ENCODE peak calls at places on chromosomes 5 and 9, in five cellular contexts. P, G, N, L and F are unnamed samples.

GRCh38 chr9:23783509-23783908 is 42.5 kb downstream of the ELAVL2 start:
- DNase-seq in L (no peak), G (no peak), P (no peak), N (peak), F (no peak)

GRCh38 chr5:94618029-94618492 is 343 bp downstream of the KIAA0825 start:
- DNase-seq in N (no peak), L (no peak), G (peak), P (peak), F (peak)

GRCh38 chr9:115333671-115334070 is 215.7 kb upstream of the TNC start:
- DNase-seq in L (no peak), P (no peak), G (no peak), N (no peak), F (no peak)

GRCh38 chr5:126938461-126938860 is 91.9 kb downstream of the MARCHF3 start:
- DNase-seq in G (no peak), L (no peak), P (no peak), N (no peak), F (no peak)

GRCh38 chr9:27367922-27368316 is 71.0 kb upstream of the EQTN start:
- DNase-seq in P (no peak), L (no peak), G (no peak), N (no peak), F (no peak)

GRCh38 chr9:131237311-131237710 is 39.0 kb downstream of the FAM78A start:
- DNase-seq in G (no peak), P (no peak), N (no peak), L (no peak), F (no peak)

GRCh38 chr5:151388960-151389359 is 41.6 kb upstream of the SLC36A2 start:
- DNase-seq in G (peak), N (no peak), P (no peak), L (no peak), F (no peak)

GRCh38 chr9:126532019-126532462 is 81.7 kb upstream of the LMX1B start:
- DNase-seq in N (no peak), P (no peak), L (no peak), G (no peak), F (no peak)

GRCh38 chr9:12674961-12675360 is 18.2 kb upstream of the TYRP1 start:
- DNase-seq in P (no peak), G (no peak), N (no peak), L (no peak), F (no peak)

GRCh38 chr5:175032741-175033151 is 308.4 kb downstream of the MSX2 start:
- DNase-seq in G (no peak), P (no peak), L (no peak), N (no peak), F (no peak)

GRCh38 chr5:2805080-2805479 is 53.6 kb upstream of the IRX2 start:
- DNase-seq in L (peak), G (no peak), P (no peak), N (no peak), F (no peak)

GRCh38 chr5:142181096-142181495 is 72.5 kb downstream of the NDFIP1 start:
- DNase-seq in L (no peak), P (no peak), G (no peak), N (no peak), F (no peak)

GRCh38 chr5:142178651-142179050 is 70.1 kb downstream of the NDFIP1 start:
- DNase-seq in L (no peak), N (no peak), G (no peak), P (no peak), F (no peak)

GRCh38 chr5:142181547-142182191 is 73.1 kb downstream of the NDFIP1 start:
- DNase-seq in L (no peak), N (no peak), G (peak), P (no peak), F (no peak)

GRCh38 chr5:142182840-142183239 is 74.3 kb downstream of the NDFIP1 start:
- DNase-seq in L (no peak), G (no peak), N (no peak), P (no peak), F (no peak)

DNA sequence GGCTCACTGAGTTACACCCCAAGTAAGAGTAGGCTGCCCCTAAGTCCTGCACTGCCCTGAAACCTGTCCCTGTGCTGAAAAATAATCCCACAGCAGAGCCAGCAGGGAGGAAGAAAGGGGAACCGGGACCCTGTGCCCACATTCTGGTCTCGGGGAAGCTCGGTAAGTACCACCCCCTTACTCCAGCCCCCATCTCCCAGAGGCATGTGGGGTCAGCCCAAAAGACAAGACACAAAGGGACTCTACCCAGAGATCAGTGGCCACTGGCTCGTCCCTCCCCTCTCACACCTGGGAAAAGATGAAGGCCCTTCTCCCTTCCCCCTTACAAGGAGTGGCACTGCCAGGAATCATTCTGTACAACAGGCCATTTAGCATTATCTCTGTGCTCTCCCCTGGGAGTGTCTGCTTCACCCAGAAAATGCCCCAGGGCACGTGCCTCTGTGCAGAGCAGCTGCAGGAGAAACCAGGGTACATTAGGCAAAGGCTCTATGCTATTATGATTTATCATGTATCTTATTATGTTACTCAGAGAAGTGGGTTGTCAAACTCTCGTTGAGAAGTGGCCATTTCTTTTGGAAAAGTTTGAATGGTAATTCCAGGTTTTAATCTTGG is 71.3 kb downstream of the NDFIP1 start:
- DNase-seq in L (no peak), P (no peak), G (no peak), N (no peak), F (no peak)
- TF ChIP-seq HDAC2 in L (no peak), P (no peak), G (no peak), N (no peak), F (no peak)

DNA sequence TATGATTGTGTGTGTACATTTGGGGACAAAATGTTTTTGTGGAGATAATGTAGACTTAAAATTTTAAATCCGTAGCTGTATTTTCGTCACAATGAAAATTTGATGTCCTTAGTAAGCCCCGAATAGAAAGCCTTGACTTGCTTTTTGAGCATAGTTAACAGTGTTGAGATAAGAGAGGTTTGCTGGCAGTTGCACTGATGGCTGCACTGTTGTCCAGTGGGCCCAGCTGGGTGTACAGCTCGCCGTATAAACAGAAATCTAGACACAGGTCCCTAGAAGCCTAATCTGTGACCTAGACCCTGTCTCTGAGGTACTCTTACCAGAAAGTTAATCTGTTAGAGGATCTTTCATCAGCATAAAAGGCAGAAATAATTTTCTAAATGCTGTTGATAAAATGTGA is 271.3 kb upstream of the DMRT1 start:
- DNase-seq in G (no peak), P (no peak), L (no peak), N (no peak), F (no peak)
- H3K4me2 ChIP-seq in G (no peak), P (no peak), L (no peak), N (no peak), F (no peak)

GRCh38 chr5:117657591-117657990 is 1083.0 kb upstream of the SEMA6A start:
- DNase-seq in N (no peak), G (no peak), L (no peak), P (no peak), F (no peak)
- TF ChIP-seq HDAC2 in N (no peak), G (no peak), L (no peak), P (no peak), F (no peak)

GRCh38 chr5:158874814-158875213 is 224.9 kb downstream of the EBF1 start:
- DNase-seq in N (no peak), P (no peak), L (no peak), G (no peak), F (no peak)

GRCh38 chr5:158875272-158875679 is 224.4 kb downstream of the EBF1 start:
- DNase-seq in P (no peak), G (no peak), N (no peak), L (no peak), F (no peak)

GRCh38 chr5:158873115-158873514 is 226.6 kb downstream of the EBF1 start:
- DNase-seq in N (no peak), P (no peak), G (no peak), L (no peak), F (no peak)

GRCh38 chr5:158876263-158876942 is 223.3 kb downstream of the EBF1 start:
- DNase-seq in L (no peak), P (no peak), G (no peak), N (no peak), F (no peak)

DNA sequence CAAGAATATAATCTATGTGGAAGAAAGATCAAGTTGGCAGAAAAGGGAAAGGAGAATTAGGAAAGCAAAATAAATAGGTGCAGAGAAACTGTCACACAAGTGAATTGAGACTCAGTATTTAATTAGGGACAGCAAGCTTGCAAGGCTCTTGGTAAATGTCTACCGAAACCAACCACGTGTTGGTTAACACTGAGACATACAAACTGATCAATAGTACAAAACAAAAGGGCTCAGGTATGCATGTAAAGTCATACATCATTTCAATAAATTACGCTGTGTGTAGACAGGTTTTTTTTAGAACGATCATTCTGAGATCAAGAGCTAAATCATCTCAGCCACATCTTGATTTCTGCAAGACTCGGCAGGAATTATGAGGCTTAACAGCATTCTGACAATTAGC is 225.4 kb downstream of the EBF1 start:
- DNase-seq in P (no peak), G (no peak), L (no peak), N (no peak), F (no peak)
- H3K4me2 ChIP-seq in P (no peak), G (no peak), L (no peak), N (peak), F (no peak)

GRCh38 chr5:171093598-171093997 is 215.4 kb upstream of the TLX3 start:
- DNase-seq in N (no peak), P (no peak), G (no peak), L (no peak), F (no peak)
- TF ChIP-seq HDAC2 in N (no peak), P (no peak), G (no peak), L (no peak), F (no peak)

GRCh38 chr5:10756539-10756938 is 4.5 kb downstream of the DAP start:
- DNase-seq in P (no peak), N (peak), G (no peak), L (no peak), F (no peak)
- H3K4me2 ChIP-seq in P (no peak), N (peak), G (no peak), L (no peak), F (no peak)

DNA sequence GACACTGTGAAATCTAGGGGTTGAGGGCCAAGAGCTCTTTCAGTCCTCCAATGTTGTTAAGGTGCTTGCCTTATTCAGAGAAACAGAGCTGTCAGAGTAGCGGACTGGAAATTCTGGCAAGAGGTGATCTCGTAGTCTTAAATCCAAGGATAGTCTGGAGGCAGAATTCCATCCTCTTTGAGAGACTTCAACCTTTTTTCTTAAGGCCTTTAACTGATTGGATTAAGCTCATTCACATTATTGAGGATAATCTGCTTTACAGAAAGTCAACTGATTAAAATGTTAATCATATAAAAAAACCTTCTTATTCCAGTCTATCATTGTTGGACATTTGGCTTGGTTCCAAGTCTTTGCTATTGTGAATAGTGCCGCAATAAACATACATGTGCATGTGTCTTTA is 243.1 kb upstream of the COX7C start:
- DNase-seq in L (no peak), P (no peak), G (no peak), N (no peak), F (no peak)
- TF ChIP-seq HDAC2 in L (no peak), P (no peak), G (no peak), N (no peak), F (no peak)

GRCh38 chr5:172895549-172895948 is 61.5 kb downstream of the ERGIC1 start:
- DNase-seq in P (no peak), G (no peak), N (no peak), L (no peak), F (no peak)
- H3K4me2 ChIP-seq in P (no peak), G (no peak), N (no peak), L (no peak), F (no peak)

DNA sequence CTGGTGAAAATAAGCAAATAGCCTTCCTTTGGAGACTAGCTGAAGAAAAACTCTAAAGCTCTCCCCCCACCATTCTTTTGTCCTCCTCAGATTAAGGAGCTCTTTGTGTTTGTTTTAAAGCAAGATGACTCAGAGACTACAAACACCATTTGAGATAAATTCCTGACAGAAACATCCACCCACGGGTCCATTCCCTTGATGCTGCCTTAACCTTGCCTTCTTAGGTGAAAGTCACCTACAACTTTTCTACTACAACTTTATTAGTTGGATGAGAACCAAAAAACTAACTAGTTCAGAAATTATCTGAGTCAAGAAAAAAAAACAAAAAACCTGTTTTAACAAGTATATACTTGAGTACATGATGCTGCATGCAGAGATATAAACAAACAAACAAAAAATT is 831.1 kb downstream of the NR2F1-AS1 start:
- DNase-seq in L (no peak), N (no peak), G (peak), P (no peak), F (peak)
- TF ChIP-seq HDAC2 in L (no peak), N (no peak), G (no peak), P (no peak), F (no peak)